ENCODE peak calls at places on chromosome 5, in four cellular contexts. W is HepG2, I is GM12878, X is K562. Q is an unnamed sample.

GRCh38 chr5:156475182-156475830 is 148.3 kb downstream of the SGCD start:
- DNase-seq in I (no peak), X (no peak), W (no peak), Q (no peak)

GRCh38 chr5:179530069-179530998 is 20.0 kb upstream of the RUFY1 start:
- DNase-seq in W (no peak), I (no peak), X (peak; percentile 81), Q (no peak)

GRCh38 chr5:108924457-108924961 is 176.8 kb downstream of the FER start:
- DNase-seq in W (peak; percentile 65), I (no peak), X (peak; percentile 11), Q (peak; percentile 10)

GRCh38 chr5:177447066-177447610 is 524 bp downstream of the PRR7 start:
- DNase-seq in W (no peak), I (no peak), X (peak; percentile 78), Q (peak; percentile 63)

GRCh38 chr5:57488308-57488955 is 5.8 kb upstream of the ACTBL2 start:
- DNase-seq in W (no peak), X (peak; percentile 15), I (no peak), Q (no peak)

GRCh38 chr5:66596791-66597757 is 881 bp downstream of the MAST4 start:
- DNase-seq in I (no peak), X (no peak), W (no peak), Q (peak; percentile 42)

GRCh38 chr5:81755320-81755719 is 4.4 kb upstream of the SSBP2 start:
- DNase-seq in I (no peak), X (no peak), W (peak; percentile 20), Q (no peak)

GRCh38 chr5:137563646-137564474 is 64.7 kb upstream of the SPOCK1 start:
- DNase-seq in X (no peak), I (no peak), W (no peak), Q (no peak)

GRCh38 chr5:134125195-134126015 is 10.9 kb downstream of the TCF7 start:
- DNase-seq in X (no peak), W (no peak), I (no peak), Q (no peak)

GRCh38 chr5:34929720-34930526 is 564 bp downstream of the DNAJC21 start:
- DNase-seq in W (peak; percentile 77), I (peak; percentile 26), X (peak; percentile 82), Q (peak; percentile 66)

GRCh38 chr5:13188393-13188792 is 756.1 kb downstream of the DNAH5 start:
- DNase-seq in X (no peak), I (no peak), W (no peak), Q (no peak)

GRCh38 chr5:155128786-155129512 is 115.4 kb downstream of the KIF4B start:
- DNase-seq in I (no peak), X (no peak), W (no peak), Q (no peak)

GRCh38 chr5:89994266-89994665 is 415.3 kb downstream of the CETN3 start:
- DNase-seq in X (no peak), W (no peak), I (no peak), Q (no peak)

GRCh38 chr5:82605441-82605973 is 327.4 kb upstream of the RPS23 start:
- DNase-seq in I (no peak), X (no peak), W (no peak), Q (no peak)

GRCh38 chr5:174317261-174317894 is 271.9 kb downstream of the NSG2 start:
- DNase-seq in X (peak; percentile 42), W (peak; percentile 23), I (no peak), Q (peak; percentile 87)

GRCh38 chr5:108727154-108727638 is 20.5 kb upstream of the FER start:
- DNase-seq in W (no peak), I (no peak), X (peak; percentile 51), Q (no peak)

GRCh38 chr5:16768184-16768583 is 151.4 kb upstream of the RETREG1 start:
- DNase-seq in I (no peak), W (no peak), X (no peak), Q (no peak)

GRCh38 chr5:166262395-166262794 is 2029.0 kb upstream of the WWC1 start:
- DNase-seq in X (no peak), W (no peak), I (no peak), Q (no peak)

GRCh38 chr5:55899344-55899743 is 48.2 kb downstream of the IL31RA start:
- DNase-seq in I (no peak), X (no peak), W (no peak), Q (no peak)

GRCh38 chr5:150599917-150600511 is 40.4 kb upstream of the SYNPO start:
- DNase-seq in X (no peak), I (no peak), W (no peak), Q (no peak)

GRCh38 chr5:133408322-133408721 is 204.0 kb downstream of the FSTL4 start:
- DNase-seq in W (no peak), X (no peak), I (no peak), Q (no peak)

GRCh38 chr5:134051305-134051704 is 46.5 kb upstream of the VDAC1 start:
- DNase-seq in I (no peak), X (no peak), W (no peak), Q (no peak)

GRCh38 chr5:88666761-88667186 is 216.2 kb downstream of the MEF2C start:
- DNase-seq in W (no peak), I (no peak), X (no peak), Q (no peak)

GRCh38 chr5:95959964-95960801 is 1.5 kb downstream of the ELL2 start:
- DNase-seq in I (no peak), X (no peak), W (no peak), Q (no peak)

GRCh38 chr5:133119233-133119711 is 67.5 kb downstream of the HSPA4 start:
- DNase-seq in X (no peak), I (no peak), W (no peak), Q (no peak)

GRCh38 chr5:83251849-83252248 is 174.5 kb downstream of the XRCC4 start:
- DNase-seq in X (no peak), I (no peak), W (no peak), Q (peak; percentile 8)

DNA sequence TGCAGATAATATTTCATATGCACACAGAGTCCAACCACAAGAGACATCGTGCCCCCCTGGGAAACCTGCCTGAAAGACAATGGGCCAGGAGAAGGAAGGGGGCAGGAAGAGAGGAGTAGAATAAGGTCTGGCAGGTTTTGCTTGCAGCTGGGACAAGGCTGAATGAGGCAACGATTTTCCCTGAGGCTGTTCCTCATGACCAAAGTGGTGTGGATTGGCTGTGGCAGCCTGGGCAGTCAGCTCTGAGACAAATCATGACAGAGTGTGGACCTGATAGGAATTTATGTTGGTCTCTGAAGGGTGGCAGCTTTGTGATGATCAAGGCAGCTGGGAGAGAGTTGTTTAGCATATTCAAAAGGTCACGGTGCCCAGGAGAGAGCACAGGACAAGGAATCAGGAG is 119.3 kb downstream of the NMUR2 start:
- DNase-seq in W (no peak), I (no peak), X (no peak), Q (no peak)
- TF ChIP-seq FOXM1 in W (no peak), I (no peak), X (no peak), Q (no peak)

DNA sequence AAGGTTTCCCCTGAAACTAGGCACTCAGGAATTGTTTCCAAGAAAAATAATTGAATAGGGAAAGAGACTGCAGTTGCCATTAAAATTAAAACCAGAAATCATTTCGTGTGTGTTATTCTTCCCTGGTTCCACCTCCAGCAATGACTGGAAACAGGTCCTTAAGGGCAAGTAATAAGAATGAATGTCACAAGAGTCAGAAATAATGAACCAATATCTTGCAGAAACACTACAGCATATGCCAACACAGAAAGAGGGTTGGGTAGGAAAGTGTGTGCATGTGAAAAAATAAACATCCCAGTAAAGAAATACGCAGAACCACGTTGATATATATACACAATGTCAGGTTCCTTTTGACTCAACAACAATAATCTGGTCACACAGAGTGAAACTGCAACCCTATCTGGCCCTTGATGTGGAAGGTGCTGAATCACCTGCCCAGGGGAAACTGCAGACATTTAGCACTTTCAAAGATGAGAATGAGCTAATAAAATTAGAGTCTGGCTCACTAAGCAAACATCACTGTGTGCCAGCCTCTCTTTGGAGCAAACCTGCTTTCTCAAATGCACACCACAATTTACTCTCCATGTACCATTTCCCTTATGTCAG is 15.1 kb downstream of the HMHB1 start:
- DNase-seq in X (no peak), W (no peak), I (peak; percentile 91), Q (no peak)
- TF ChIP-seq BHLHE40 in X (no peak), W (no peak), I (peak; percentile 90), Q (no peak)

GRCh38 chr5:169945831-169946261 is 34.4 kb downstream of the INSYN2B start:
- DNase-seq in W (no peak), X (no peak), I (no peak), Q (no peak)
- TF ChIP-seq TARDBP in W (no peak), X (no peak), I (no peak), Q (no peak)

GRCh38 chr5:157827429-157827828 is 31.5 kb downstream of the CLINT1 start:
- DNase-seq in W (no peak), I (no peak), X (no peak), Q (no peak)

GRCh38 chr5:157828031-157828948 is 30.7 kb downstream of the CLINT1 start:
- DNase-seq in W (no peak), I (no peak), X (no peak), Q (no peak)

GRCh38 chr5:157823655-157824054 is 35.3 kb downstream of the CLINT1 start:
- DNase-seq in X (no peak), W (no peak), I (no peak), Q (no peak)

GRCh38 chr5:157828949-157829639 is 29.9 kb downstream of the CLINT1 start:
- DNase-seq in X (peak; percentile 39), W (no peak), I (no peak), Q (peak; percentile 51)
- TF ChIP-seq FOXM1 in X (no peak), W (no peak), I (no peak), Q (no peak)

DNA sequence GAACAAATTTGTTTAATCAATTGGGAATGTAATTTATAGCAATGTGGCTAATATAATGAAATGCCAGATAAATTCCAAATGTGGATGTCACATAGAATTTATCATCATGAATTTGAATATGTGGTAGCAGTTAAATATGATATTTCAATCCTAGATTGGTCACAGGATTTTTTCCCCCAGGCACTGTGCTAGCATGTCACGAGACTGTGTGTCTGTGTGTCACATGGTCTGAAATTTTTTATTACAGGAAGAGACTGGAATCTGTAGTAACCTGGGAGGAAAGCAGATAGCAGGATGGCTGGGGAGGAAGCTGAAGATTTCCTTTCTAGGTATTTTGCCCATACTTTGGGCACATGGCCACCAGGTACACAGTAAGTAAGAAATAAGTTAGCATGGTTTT is 35.4 kb upstream of the MSH3 start:
- DNase-seq in I (no peak), W (no peak), X (no peak), Q (no peak)
- TF ChIP-seq BHLHE40 in I (no peak), W (no peak), X (no peak), Q (no peak)